ENCODE peak calls at places on chromosomes 1 and 21, in six cellular contexts. J is PC-3, W is keratinocyte, U is fibroblast of lung, P is HCT116, T is H9. X is an unnamed sample. For H3K79me2, the result is how much of the 10 kb centered on the place peaks cover.

GRCh38 chr1:147334292-147334691 is 91.8 kb downstream of the CHD1L start:
- DNase-seq in P (no peak), J (no peak), W (no peak), U (no peak), T (no peak), X (no peak)

GRCh38 chr1:183609313-183609712 is 19.1 kb upstream of the NCF2 start:
- DNase-seq in P (no peak), W (no peak), T (no peak), U (peak), J (peak), X (peak)

GRCh38 chr1:151680812-151681211 is 35.8 kb downstream of the CELF3 start:
- DNase-seq in P (peak), J (peak), W (peak), T (no peak), U (peak), X (no peak)

GRCh38 chr1:203999618-204000017 is 73.3 kb upstream of the SOX13 start:
- DNase-seq in U (peak), J (no peak), T (no peak), P (no peak), W (no peak), X (no peak)

GRCh38 chr1:10074059-10074854 is 41.5 kb downstream of the UBE4B start:
- DNase-seq in P (no peak), J (peak), T (no peak), U (peak), W (no peak), X (no peak)

GRCh38 chr1:59039551-59039950 is 255.7 kb upstream of the JUN start:
- DNase-seq in P (no peak), T (no peak), U (peak), J (no peak), W (no peak), X (no peak)

GRCh38 chr1:56696663-56697062 is 51.5 kb downstream of the PRKAA2 start:
- DNase-seq in W (no peak), U (no peak), T (no peak), P (no peak), J (peak), X (no peak)

GRCh38 chr1:98035587-98035986 is 114.8 kb upstream of the DPYD start:
- DNase-seq in W (no peak), U (peak), J (no peak), P (no peak), T (no peak), X (no peak)

GRCh38 chr1:27402349-27402754 is 9.9 kb downstream of the GPR3 start:
- DNase-seq in U (peak), W (no peak), J (peak), P (no peak), T (peak), X (peak)

GRCh38 chr1:23567996-23568607 is 8.8 kb upstream of the ID3 start:
- DNase-seq in P (no peak), T (peak), U (no peak), W (no peak), J (no peak), X (peak)

GRCh38 chr1:44905276-44905675 is 62.2 kb upstream of the PTCH2 start:
- DNase-seq in J (no peak), P (no peak), U (peak), T (no peak), W (no peak), X (no peak)

GRCh38 chr1:91842563-91842962 is 43.4 kb downstream of the TGFBR3 start:
- DNase-seq in J (no peak), T (no peak), P (no peak), W (no peak), U (no peak), X (no peak)
- H3K79me2 ChIP-seq in J (under half), T (under half), P (under half), W (under half), U (under half), X (under half)

GRCh38 chr21:40714516-40714915 is 132.4 kb downstream of the DSCAM start:
- DNase-seq in U (peak), J (no peak), W (no peak), T (no peak), P (no peak), X (no peak)

GRCh38 chr21:40719615-40720014 is 127.3 kb downstream of the DSCAM start:
- DNase-seq in T (no peak), U (no peak), P (no peak), W (no peak), J (no peak), X (no peak)

GRCh38 chr21:40717008-40717407 is 129.9 kb downstream of the DSCAM start:
- DNase-seq in W (no peak), J (no peak), P (no peak), T (no peak), U (no peak), X (no peak)
- TF ChIP-seq CTCF in W (no peak), J (no peak), P (no peak), T (no peak), U (no peak), X (no peak)

GRCh38 chr1:53833393-53833792 is 4.7 kb downstream of the NDC1 start:
- DNase-seq in P (no peak), U (no peak), W (no peak), T (no peak), J (no peak), X (no peak)
- H3K79me2 ChIP-seq in P (half or more), U (under half), W (half or more), T (under half), J (half or more), X (half or more)

GRCh38 chr1:6445062-6445763 is 20.6 kb downstream of the ESPN start:
- DNase-seq in W (no peak), T (peak), U (peak), J (peak), P (no peak), X (peak)
- TF ChIP-seq CTCF in W (peak), T (peak), U (peak), J (peak), P (peak), X (peak)

DNA sequence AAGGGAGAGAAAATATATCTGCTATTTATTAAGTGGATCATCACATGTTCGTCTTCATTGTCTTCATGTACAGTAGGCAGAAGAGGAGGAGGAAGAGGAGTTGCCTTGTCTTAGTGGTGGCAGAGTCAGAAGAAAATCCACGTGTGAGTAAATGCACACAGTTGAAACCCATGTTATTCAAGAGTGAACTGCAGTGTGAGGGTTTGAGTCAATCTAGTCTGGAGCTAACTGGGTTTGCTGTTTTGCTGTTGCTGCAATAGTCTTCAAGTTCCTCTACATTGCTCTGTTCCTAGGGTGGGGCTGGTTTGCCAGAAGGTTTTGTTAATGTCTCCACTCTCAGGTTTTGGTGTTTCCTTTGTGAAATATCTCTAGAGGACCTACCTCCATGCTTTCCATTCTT is 3.1 kb upstream of the CD1A start:
- DNase-seq in W (no peak), P (no peak), J (no peak), T (no peak), U (no peak), X (no peak)
- H3K79me2 ChIP-seq in W (under half), P (under half), J (under half), T (under half), U (under half), X (under half)

DNA sequence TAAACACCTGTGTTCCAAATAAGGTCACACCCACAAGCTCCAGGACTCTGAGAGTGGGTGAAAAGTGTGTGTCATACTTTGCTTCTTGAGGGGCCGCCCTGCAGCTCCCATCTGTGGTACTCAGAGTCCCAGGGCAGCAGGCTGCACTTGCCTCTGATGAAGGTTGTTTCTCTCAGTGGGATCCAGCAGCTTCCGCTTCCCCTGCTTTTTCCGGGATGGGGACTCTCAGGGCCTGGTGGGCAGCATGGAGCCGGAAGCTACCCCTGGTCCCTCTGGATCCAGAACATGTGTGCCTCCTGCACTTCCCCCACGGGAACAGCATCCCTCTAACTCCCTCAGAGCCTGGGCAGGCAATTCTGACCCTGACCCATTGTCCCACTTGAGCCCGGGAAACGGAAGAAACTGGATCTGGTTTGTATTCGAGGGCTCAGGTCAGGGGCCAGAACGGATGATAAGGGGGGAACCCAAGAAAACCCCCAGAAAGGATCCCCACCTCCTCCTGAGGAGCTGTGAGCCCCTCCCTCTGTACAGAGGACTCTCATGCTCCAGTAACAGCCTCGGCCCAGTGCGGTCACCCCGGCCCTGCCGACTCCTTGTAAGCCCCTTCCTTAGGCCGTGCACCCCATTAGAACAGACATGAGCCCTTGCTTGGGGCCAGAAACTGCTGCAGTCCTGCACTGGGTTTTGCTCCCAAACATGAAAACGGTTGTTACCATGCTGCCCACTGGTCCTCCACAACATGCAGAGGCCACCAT is 189.5 kb upstream of the C1orf174 start:
- DNase-seq in T (no peak), P (no peak), J (no peak), U (no peak), W (no peak), X (no peak)
- TF ChIP-seq CTCF in T (no peak), P (no peak), J (no peak), U (no peak), W (no peak), X (no peak)

DNA sequence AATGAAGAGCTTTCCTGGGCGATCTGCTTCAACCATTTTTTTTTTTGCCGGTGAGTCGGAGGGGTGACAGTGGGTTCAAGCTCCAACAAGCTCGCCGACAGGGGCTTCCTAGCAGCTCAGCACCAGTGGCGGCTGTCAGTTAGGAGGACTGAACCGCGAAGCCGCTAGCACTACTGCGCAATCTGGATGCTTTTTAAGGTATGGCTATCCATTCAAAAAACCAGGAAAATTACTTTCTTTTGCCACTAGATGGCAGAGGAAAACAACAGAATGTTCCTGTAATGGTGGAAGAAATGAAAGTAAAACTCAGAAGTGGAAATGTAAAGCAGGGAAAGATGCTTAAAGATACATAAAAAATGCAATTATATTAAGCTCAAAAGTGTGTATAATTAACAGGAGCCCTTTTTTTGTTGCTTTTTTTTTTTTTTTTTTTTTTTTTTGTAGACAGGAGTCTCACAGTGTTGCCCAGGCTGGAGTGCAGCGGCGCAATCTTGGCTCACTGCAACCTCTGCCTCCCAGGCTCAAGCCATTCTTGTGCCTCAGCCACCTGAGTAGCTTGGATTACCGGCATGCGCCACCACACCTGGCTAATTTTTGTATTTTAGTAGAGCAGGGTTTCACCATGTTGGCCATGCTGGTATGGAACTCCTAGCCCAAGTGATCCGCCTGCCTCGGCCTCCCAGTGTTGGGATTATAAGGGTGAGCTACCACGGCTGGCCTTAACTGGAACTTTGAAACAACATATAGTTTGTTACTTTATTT is 8.5 kb downstream of the KYAT3 start:
- DNase-seq in P (peak), W (no peak), T (no peak), U (peak), J (peak), X (peak)
- H3K79me2 ChIP-seq in P (half or more), W (under half), T (under half), U (under half), J (under half), X (half or more)

DNA sequence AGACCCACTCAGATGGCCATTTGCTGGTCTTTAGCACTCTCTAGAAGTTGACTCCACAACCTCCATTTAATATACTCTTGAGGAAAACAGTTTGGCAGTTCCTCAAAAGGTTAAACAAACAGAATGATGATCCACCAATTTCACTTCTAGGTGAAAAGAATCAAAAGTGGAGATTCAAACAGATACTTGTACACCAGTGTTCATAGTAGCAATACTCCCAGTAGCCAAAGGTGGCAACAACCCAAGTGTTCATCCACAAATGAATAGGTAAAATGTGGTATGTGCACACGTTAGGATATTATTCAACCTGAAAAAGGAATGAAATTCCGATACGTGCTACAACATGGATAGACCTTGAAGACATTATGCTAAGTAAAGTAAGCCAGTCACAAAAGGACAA is 6.3 kb downstream of the PRCC start:
- DNase-seq in T (no peak), U (no peak), J (no peak), W (no peak), P (no peak), X (no peak)
- TF ChIP-seq CTCF in T (peak), U (no peak), J (peak), W (no peak), P (peak), X (peak)

X was measured in neural progenitor cell.